ENCODE peak calls at places on chromosomes 16 and 17, in four cellular contexts. H is astrocyte, M is GM12865, O is heart left ventricle. U is an unnamed sample.

GRCh38 chr17:11950771-11951519 is 46.3 kb downstream of the ZNF18 start:
- DNase-seq in H (peak; percentile 24), M (no peak), O (no peak), U (no peak)

GRCh38 chr17:68511254-68511670 is 968 bp upstream of the PRKAR1A start:
- DNase-seq in H (no peak), M (no peak), O (no peak), U (no peak)

GRCh38 chr16:27600386-27600785 is 50.4 kb downstream of the KATNIP start:
- DNase-seq in H (no peak), M (no peak), O (no peak), U (no peak)

GRCh38 chr16:62035115-62036092 is 834 bp downstream of the CDH8 start:
- DNase-seq in H (no peak), M (no peak), O (peak; percentile 41), U (no peak)

GRCh38 chr16:1778200-1779179 is 3.9 kb downstream of the SPSB3 start:
- DNase-seq in H (no peak), M (no peak), O (peak; percentile 65), U (peak; percentile 19)

GRCh38 chr17:4573682-4574081 is 10.6 kb upstream of the SMTNL2 start:
- DNase-seq in H (no peak), M (peak; percentile 60), O (no peak), U (no peak)

GRCh38 chr17:7834554-7834890 is 505 bp downstream of the KDM6B start:
- DNase-seq in H (no peak), M (peak; percentile 67), O (peak; percentile 81), U (peak; percentile 75)

GRCh38 chr16:89357055-89357454 is 133.3 kb downstream of the ANKRD11 start:
- DNase-seq in H (no peak), M (no peak), O (no peak), U (no peak)

GRCh38 chr17:48374650-48375230 is 55.3 kb downstream of the SKAP1 start:
- DNase-seq in H (no peak), M (peak; percentile 57), O (no peak), U (no peak)

GRCh38 chr17:41663451-41664171 is 25.1 kb upstream of the EIF1 start:
- DNase-seq in H (no peak), M (no peak), O (peak; percentile 11), U (no peak)

GRCh38 chr17:68589086-68589485 is 12.1 kb downstream of the FAM20A start:
- DNase-seq in H (no peak), M (no peak), O (no peak), U (no peak)

GRCh38 chr17:68190495-68190894 is 57.3 kb upstream of the AMZ2 start:
- DNase-seq in H (no peak), M (no peak), O (no peak), U (no peak)

GRCh38 chr17:57911834-57912673 is 43.2 kb downstream of the CUEDC1 start:
- DNase-seq in H (peak; percentile 68), M (no peak), O (peak; percentile 93), U (peak; percentile 96)

GRCh38 chr17:81329927-81330883 is 35.1 kb upstream of the SLC38A10 start:
- DNase-seq in H (no peak), M (no peak), O (no peak), U (no peak)

GRCh38 chr17:15306406-15306970 is 34.9 kb downstream of the TEKT3 start:
- DNase-seq in H (no peak), M (no peak), O (no peak), U (no peak)

GRCh38 chr17:33292184-33292980 is 713 bp downstream of the ASIC2 start:
- DNase-seq in H (peak; percentile 31), M (no peak), O (no peak), U (no peak)

GRCh38 chr17:48149174-48150106 is 41.9 kb downstream of the SNX11 start:
- DNase-seq in H (no peak), M (no peak), O (no peak), U (no peak)

GRCh38 chr17:50950002-50950877 is 84.1 kb upstream of the TOB1 start:
- DNase-seq in H (peak; percentile 85), M (peak; percentile 56), O (peak; percentile 90), U (peak; percentile 82)

GRCh38 chr17:7220593-7221280 is 999 bp downstream of the ACADVL start:
- DNase-seq in H (peak; percentile 39), M (peak; percentile 80), O (peak; percentile 60), U (peak; percentile 60)

GRCh38 chr16:85113913-85114312 is 1.6 kb upstream of the CIBAR2 start:
- DNase-seq in H (no peak), M (no peak), O (no peak), U (no peak)

GRCh38 chr17:45907720-45908395 is 13.5 kb downstream of the MAPT start:
- DNase-seq in H (no peak), M (no peak), O (no peak), U (no peak)

GRCh38 chr16:53529529-53529928 is 26.5 kb upstream of the AKTIP start:
- DNase-seq in H (no peak), M (no peak), O (no peak), U (no peak)

GRCh38 chr17:27217631-27218030 is 76.3 kb upstream of the WSB1 start:
- DNase-seq in H (no peak), M (peak; percentile 85), O (no peak), U (no peak)

GRCh38 chr16:85522842-85523601 is 90.1 kb upstream of the GSE1 start:
- DNase-seq in H (peak; percentile 14), M (no peak), O (no peak), U (no peak)

GRCh38 chr17:7107012-7107754 is 7.4 kb downstream of the ASGR2 start:
- DNase-seq in H (no peak), M (no peak), O (no peak), U (no peak)

GRCh38 chr16:53922805-53923645 is 219.1 kb downstream of the FTO start:
- DNase-seq in H (peak; percentile 47), M (no peak), O (no peak), U (no peak)

GRCh38 chr16:88971371-88972097 is 5.5 kb downstream of the CBFA2T3 start:
- DNase-seq in H (no peak), M (peak; percentile 96), O (peak; percentile 71), U (no peak)

GRCh38 chr17:57530508-57530907 is 214.6 kb downstream of the CCDC182 start:
- DNase-seq in H (no peak), M (no peak), O (no peak), U (no peak)

GRCh38 chr16:63458842-63459241 is 1422.6 kb upstream of the CDH8 start:
- DNase-seq in H (no peak), M (no peak), O (no peak), U (no peak)

GRCh38 chr17:82603981-82604448 is 44.2 kb downstream of the WDR45B start:
- DNase-seq in H (no peak), M (peak; percentile 44), O (peak; percentile 60), U (peak; percentile 64)

GRCh38 chr17:77211681-77212080 is 70.9 kb downstream of the SEC14L1 start:
- DNase-seq in H (no peak), M (no peak), O (no peak), U (no peak)

GRCh38 chr17:60455378-60455777 is 33.1 kb downstream of the CHCT1 start:
- DNase-seq in H (no peak), M (no peak), O (no peak), U (no peak)

GRCh38 chr16:49055824-49056545 is 225.7 kb downstream of the CBLN1 start:
- DNase-seq in H (no peak), M (peak; percentile 26), O (no peak), U (no peak)

GRCh38 chr16:66004706-66005105 is 361.8 kb upstream of the CDH5 start:
- DNase-seq in H (peak; percentile 23), M (no peak), O (no peak), U (no peak)

GRCh38 chr17:910503-911194 is 68.9 kb downstream of the NXN start:
- DNase-seq in H (no peak), M (no peak), O (no peak), U (no peak)

GRCh38 chr16:5032748-5033167 is 977 bp downstream of the NAGPA start:
- DNase-seq in H (no peak), M (no peak), O (no peak), U (no peak)

GRCh38 chr16:19380316-19380715 is 37.4 kb upstream of the TMC5 start:
- DNase-seq in H (no peak), M (no peak), O (no peak), U (no peak)